ENCODE peak calls at places on chromosomes 13 and 19, in five cellular contexts. E, K, M, P and T are unnamed samples.

GRCh38 chr13:75670496-75670895 is 34.4 kb downstream of the LMO7 start:
- DNase-seq in P (no peak), E (no peak), K (no peak), M (no peak), T (no peak)

GRCh38 chr19:32318884-32319520 is 26.4 kb upstream of the ZNF507 start:
- DNase-seq in M (peak; percentile 92), E (no peak), P (no peak), K (no peak), T (peak; percentile 34)

GRCh38 chr19:55500368-55500952 is 12.2 kb downstream of the SSC5D start:
- DNase-seq in M (no peak), E (no peak), P (no peak), K (no peak), T (no peak)

GRCh38 chr13:79901336-79901735 is 420.4 kb downstream of the NDFIP2 start:
- DNase-seq in E (no peak), P (no peak), M (peak; percentile 61), K (no peak), T (no peak)

GRCh38 chr19:4052993-4053422 is 13.7 kb downstream of the ZBTB7A start:
- DNase-seq in P (no peak), K (no peak), M (no peak), E (no peak), T (peak; percentile 82)

GRCh38 chr13:103238441-103238840 is 172.2 kb upstream of the SLC10A2 start:
- DNase-seq in P (no peak), E (no peak), K (no peak), M (no peak), T (no peak)

GRCh38 chr19:37251308-37252229 is 33.6 kb downstream of the ZNF383 start:
- DNase-seq in M (peak; percentile 98), E (no peak), P (peak; percentile 54), K (peak; percentile 70), T (peak; percentile 19)

GRCh38 chr13:87614276-87614675 is 56.9 kb upstream of the SLITRK5 start:
- DNase-seq in P (no peak), K (no peak), E (no peak), M (no peak), T (no peak)

GRCh38 chr13:75511226-75511625 is 26.4 kb downstream of the COMMD6 start:
- DNase-seq in K (no peak), M (no peak), P (no peak), E (no peak), T (no peak)

GRCh38 chr19:2343289-2343982 is 15.0 kb downstream of the SPPL2B start:
- DNase-seq in M (no peak), K (no peak), P (no peak), E (no peak), T (no peak)

GRCh38 chr19:6150289-6150688 is 14.8 kb downstream of the ACSBG2 start:
- DNase-seq in P (no peak), M (no peak), E (no peak), K (no peak), T (no peak)

GRCh38 chr19:38655148-38655824 is 7.8 kb downstream of the ACTN4 start:
- DNase-seq in P (no peak), E (no peak), M (no peak), K (no peak), T (no peak)

GRCh38 chr13:109275848-109276247 is 510.5 kb downstream of the IRS2 start:
- DNase-seq in P (peak; percentile 20), M (peak; percentile 61), E (peak; percentile 83), K (no peak), T (peak; percentile 14)

GRCh38 chr13:42574011-42574410 is at the start of gene TNFSF11:
- DNase-seq in P (no peak), M (peak; percentile 71), K (no peak), E (no peak), T (no peak)

GRCh38 chr13:97212540-97213146 is 9.5 kb upstream of the MBNL2 start:
- DNase-seq in K (no peak), E (no peak), P (no peak), M (peak; percentile 66), T (peak; percentile 46)

GRCh38 chr13:92103673-92104296 is 705.4 kb downstream of the GPC5 start:
- DNase-seq in P (no peak), K (no peak), E (no peak), M (peak; percentile 69), T (no peak)

GRCh38 chr13:97259787-97260641 is 37.9 kb downstream of the MBNL2 start:
- DNase-seq in E (peak; percentile 60), K (no peak), M (peak; percentile 77), P (no peak), T (peak; percentile 76)

GRCh38 chr19:11322269-11323024 is 17.0 kb downstream of the RAB3D start:
- DNase-seq in K (no peak), E (peak; percentile 81), P (no peak), M (no peak), T (no peak)

GRCh38 chr13:113860579-113861432 is 3.1 kb downstream of the GAS6 start:
- DNase-seq in K (peak; percentile 60), E (peak; percentile 42), M (peak; percentile 92), P (no peak), T (peak; percentile 92)

GRCh38 chr19:11539495-11540365 is 1.1 kb downstream of the CNN1 start:
- DNase-seq in P (no peak), K (peak; percentile 73), E (no peak), M (peak; percentile 89), T (no peak)

GRCh38 chr13:49731766-49732165 is 40.5 kb upstream of the EBPL start:
- DNase-seq in M (no peak), P (no peak), K (no peak), E (no peak), T (peak; percentile 9)

GRCh38 chr13:103878891-103879605 is 812.8 kb upstream of the SLC10A2 start:
- DNase-seq in E (no peak), P (no peak), M (peak; percentile 35), K (no peak), T (no peak)

GRCh38 chr19:12965017-12965811 is 4.2 kb upstream of the DAND5 start:
- DNase-seq in K (peak; percentile 82), M (peak; percentile 88), P (peak; percentile 70), E (peak; percentile 82), T (peak; percentile 83)

GRCh38 chr13:60044321-60044720 is 119.4 kb downstream of the DIAPH3 start:
- DNase-seq in M (no peak), E (no peak), P (no peak), K (no peak), T (no peak)

GRCh38 chr13:84097148-84097547 is 214.9 kb upstream of the SLITRK1 start:
- DNase-seq in P (no peak), K (no peak), M (no peak), E (no peak), T (no peak)

DNA sequence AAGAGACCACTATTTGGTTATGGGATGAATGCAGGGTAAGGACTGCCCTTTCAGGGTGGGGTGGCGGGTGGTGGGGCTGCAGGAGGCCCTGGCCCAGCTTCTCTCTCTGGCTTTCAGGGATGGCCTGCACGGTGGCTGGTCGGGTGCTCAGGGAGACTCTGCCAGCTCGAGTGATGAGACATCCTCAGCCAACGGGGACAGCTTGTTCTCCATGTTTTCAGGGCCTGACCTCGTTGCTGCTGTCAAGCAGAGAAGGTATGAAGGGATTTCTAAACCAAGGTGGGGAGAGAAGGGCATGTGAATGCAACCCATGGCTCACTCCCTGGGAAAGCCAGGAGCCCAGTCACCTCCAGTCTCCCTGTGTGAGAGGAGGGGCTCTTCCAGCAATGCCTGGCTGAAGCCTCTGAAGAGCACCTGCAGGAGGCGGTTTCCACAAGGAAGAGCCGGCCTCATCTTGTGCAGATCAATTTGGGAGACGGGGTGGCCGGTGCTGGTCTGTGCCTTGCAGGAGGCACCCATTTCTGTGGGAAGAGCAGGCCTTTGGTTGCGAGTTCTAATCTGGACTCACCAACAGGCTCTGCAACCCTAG is 16.0 kb upstream of the GPI start:
- DNase-seq in E (no peak), P (no peak), K (no peak), M (no peak), T (no peak)
- H3K36me3 ChIP-seq in E (peaks cover 71% of the 10 kb centered on the region), P (peaks cover 37% of the 10 kb centered on the region), K (no peaks in the 10 kb centered on the region), M (peaks cover 4% of the 10 kb centered on the region), T (peaks cover 2% of the 10 kb centered on the region)

GRCh38 chr19:49129238-49129583 is 9.9 kb downstream of the PPFIA3 start:
- DNase-seq in P (no peak), K (no peak), E (no peak), M (peak; percentile 31), T (no peak)
- H3K4me3 ChIP-seq in P (no peak overlapping the region), K (no peak overlapping the region), E (no peak overlapping the region), M (no peak overlapping the region), T (no peak overlapping the region)

GRCh38 chr19:40370997-40371801 is 18.8 kb downstream of the HIPK4 start:
- DNase-seq in K (no peak), M (peak; percentile 51), P (no peak), E (no peak), T (no peak)
- H3K36me3 ChIP-seq in K (no peaks in the 10 kb centered on the region), M (peaks cover 3% of the 10 kb centered on the region), P (peaks cover 25% of the 10 kb centered on the region), E (peaks cover 14% of the 10 kb centered on the region), T (peaks cover 8% of the 10 kb centered on the region)

GRCh38 chr13:25084101-25084500 is 11.8 kb upstream of the PABPC3 start:
- DNase-seq in M (no peak), K (no peak), E (no peak), P (no peak), T (no peak)
- H3K4me3 ChIP-seq in M (no peak overlapping the region), K (no peak overlapping the region), E (no peak overlapping the region), P (no peak overlapping the region), T (no peak overlapping the region)

DNA sequence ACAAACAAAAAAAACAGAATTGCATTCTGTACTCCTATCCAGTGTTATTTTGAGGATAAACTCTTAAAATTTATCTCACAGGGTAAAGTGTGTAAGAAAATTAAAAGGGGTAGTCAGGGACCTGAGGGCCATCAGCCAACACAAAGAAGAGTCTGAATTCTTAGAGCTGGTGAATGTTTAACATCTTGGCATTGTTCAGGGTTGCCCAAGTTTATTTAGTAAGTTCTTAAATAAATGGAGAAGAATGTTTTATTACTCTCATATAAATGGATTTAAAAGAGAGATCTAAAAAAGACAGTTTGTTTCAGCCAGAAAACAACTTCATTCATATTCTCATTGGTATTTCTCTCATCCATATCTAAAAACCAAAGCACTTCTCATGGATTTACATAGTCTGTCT is 171.7 kb downstream of the LACC1 start:
- DNase-seq in K (no peak), M (no peak), P (no peak), E (no peak), T (no peak)
- H3K36me3 ChIP-seq in K (no peaks in the 10 kb centered on the region), M (no peaks in the 10 kb centered on the region), P (no peaks in the 10 kb centered on the region), E (no peaks in the 10 kb centered on the region), T (no peaks in the 10 kb centered on the region)

GRCh38 chr19:20664917-20665781 is 3.8 kb upstream of the ZNF626 start:
- DNase-seq in K (peak; percentile 32), E (no peak), M (peak; percentile 62), P (no peak), T (no peak)
- H3K4me3 ChIP-seq in K (no peak overlapping the region), E (no peak overlapping the region), M (no peak overlapping the region), P (no peak overlapping the region), T (no peak overlapping the region)